ENCODE peak calls at places on chromosome 20, in eight cellular contexts. K, P, B, N, M, Y, J and I are unnamed samples.

GRCh38 chr20:4320284-4320683 is 304.9 kb upstream of the RNF24 start:
- DNase-seq in K (no peak), P (no peak), B (no peak), N (no peak), M (no peak), Y (no peak), J (no peak), I (no peak)

GRCh38 chr20:23515250-23515939 is 24.5 kb downstream of the CST8 start:
- DNase-seq in K (no peak), P (no peak), B (no peak), N (no peak), M (no peak), Y (no peak), J (no peak), I (no peak)

GRCh38 chr20:58634121-58634817 is 16.8 kb upstream of the STX16 start:
- DNase-seq in K (peak), P (no peak), B (no peak), N (no peak), M (no peak), Y (no peak), J (no peak), I (no peak)

GRCh38 chr20:46835418-46835817 is 59.2 kb upstream of the EYA2 start:
- DNase-seq in K (no peak), P (no peak), B (no peak), N (no peak), M (no peak), Y (no peak), J (no peak), I (no peak)

GRCh38 chr20:53767206-53767924 is 173.7 kb upstream of the ZNF217 start:
- DNase-seq in K (no peak), P (no peak), B (no peak), N (no peak), M (no peak), Y (no peak), J (no peak), I (no peak)

GRCh38 chr20:10419550-10420133 is 14.4 kb downstream of the MKKS start:
- DNase-seq in K (no peak), P (no peak), B (no peak), N (no peak), M (no peak), Y (no peak), J (no peak), I (no peak)

GRCh38 chr20:24948939-24949679 is at the start of gene CST7:
- DNase-seq in K (peak), P (no peak), B (peak), N (no peak), M (no peak), Y (no peak), J (peak), I (no peak)

GRCh38 chr20:44064501-44065400 is 122.2 kb downstream of the JPH2 start:
- DNase-seq in K (no peak), P (no peak), B (no peak), N (no peak), M (no peak), Y (no peak), J (no peak), I (no peak)

GRCh38 chr20:61896058-61896961 is 169.4 kb downstream of the TAF4 start:
- DNase-seq in K (peak), P (peak), B (peak), N (peak), M (peak), Y (peak), J (no peak), I (peak)

GRCh38 chr20:47688385-47689381 is 96.6 kb downstream of the SULF2 start:
- DNase-seq in K (no peak), P (no peak), B (no peak), N (no peak), M (no peak), Y (no peak), J (no peak), I (peak)

GRCh38 chr20:59242714-59243626 is 57.4 kb upstream of the EDN3 start:
- DNase-seq in K (no peak), P (no peak), B (peak), N (no peak), M (no peak), Y (no peak), J (no peak), I (no peak)

GRCh38 chr20:14049111-14049510 is 53.8 kb downstream of the MACROD2 start:
- DNase-seq in K (no peak), P (no peak), B (no peak), N (no peak), M (no peak), Y (no peak), J (no peak), I (no peak)

GRCh38 chr20:30376767-30377658 is 880.5 kb upstream of the DEFB115 start:
- DNase-seq in K (peak), P (peak), B (peak), N (peak), M (no peak), Y (peak), J (peak), I (peak)

GRCh38 chr20:19757973-19758887 is at the start of gene RIN2:
- DNase-seq in K (no peak), P (peak), B (no peak), N (peak), M (peak), Y (peak), J (no peak), I (peak)

GRCh38 chr20:4967752-4968477 is 33.4 kb downstream of the SLC23A2 start:
- DNase-seq in K (no peak), P (no peak), B (no peak), N (no peak), M (no peak), Y (no peak), J (no peak), I (no peak)

GRCh38 chr20:46174469-46175126 is 56.5 kb downstream of the CD40 start:
- DNase-seq in K (peak), P (no peak), B (peak), N (no peak), M (peak), Y (peak), J (peak), I (peak)

GRCh38 chr20:17614176-17614811 is 44.4 kb downstream of the DSTN start:
- DNase-seq in K (peak), P (peak), B (no peak), N (no peak), M (no peak), Y (no peak), J (no peak), I (no peak)

GRCh38 chr20:63085087-63085861 is 78.5 kb upstream of the BHLHE23 start:
- DNase-seq in K (no peak), P (no peak), B (no peak), N (no peak), M (no peak), Y (no peak), J (no peak), I (peak)

GRCh38 chr20:19758888-19759331 is 852 bp downstream of the RIN2 start:
- DNase-seq in K (no peak), P (no peak), B (no peak), N (no peak), M (peak), Y (peak), J (no peak), I (peak)

GRCh38 chr20:343107-343506 is 3.8 kb upstream of the NRSN2 start:
- DNase-seq in K (no peak), P (no peak), B (no peak), N (no peak), M (no peak), Y (no peak), J (no peak), I (no peak)

GRCh38 chr20:57022306-57022705 is 244.1 kb downstream of the BMP7 start:
- DNase-seq in K (no peak), P (no peak), B (no peak), N (no peak), M (no peak), Y (no peak), J (no peak), I (peak)

GRCh38 chr20:4069741-4070140 is 54.4 kb upstream of the RNF24 start:
- DNase-seq in K (no peak), P (no peak), B (no peak), N (no peak), M (no peak), Y (no peak), J (no peak), I (no peak)

GRCh38 chr20:44728835-44729342 is 13.7 kb downstream of the CCN5 start:
- DNase-seq in K (no peak), P (peak), B (no peak), N (no peak), M (no peak), Y (no peak), J (no peak), I (peak)

GRCh38 chr20:33811763-33812672 is 870 bp downstream of the CHMP4B start:
- DNase-seq in K (peak), P (peak), B (peak), N (no peak), M (no peak), Y (peak), J (peak), I (peak)

GRCh38 chr20:44143896-44144295 is 43.1 kb downstream of the JPH2 start:
- DNase-seq in K (no peak), P (no peak), B (no peak), N (no peak), M (no peak), Y (no peak), J (no peak), I (no peak)

GRCh38 chr20:64107736-64108457 is 532 bp upstream of the NPBWR2 start:
- DNase-seq in K (peak), P (no peak), B (no peak), N (no peak), M (no peak), Y (peak), J (no peak), I (no peak)

GRCh38 chr20:57306747-57307146 is 22.9 kb upstream of the SPO11 start:
- DNase-seq in K (no peak), P (no peak), B (no peak), N (no peak), M (no peak), Y (no peak), J (no peak), I (no peak)

GRCh38 chr20:43911066-43911465 is 3.6 kb upstream of the TOX2 start:
- DNase-seq in K (no peak), P (no peak), B (peak), N (no peak), M (no peak), Y (no peak), J (no peak), I (no peak)

GRCh38 chr20:63903796-63904570 is 9.1 kb downstream of the DNAJC5 start:
- DNase-seq in K (no peak), P (no peak), B (no peak), N (no peak), M (no peak), Y (no peak), J (no peak), I (no peak)

GRCh38 chr20:46343358-46344357 is 35.4 kb upstream of the CDH22 start:
- DNase-seq in K (no peak), P (no peak), B (no peak), N (no peak), M (no peak), Y (no peak), J (no peak), I (no peak)

GRCh38 chr20:50788045-50788867 is 6.6 kb upstream of the BCAS4 start:
- DNase-seq in K (no peak), P (peak), B (no peak), N (no peak), M (no peak), Y (no peak), J (no peak), I (no peak)

GRCh38 chr20:54981181-54981580 is 505.8 kb downstream of the DOK5 start:
- DNase-seq in K (no peak), P (no peak), B (no peak), N (no peak), M (peak), Y (no peak), J (no peak), I (no peak)

GRCh38 chr20:5674176-5674660 is 76.0 kb upstream of the SHLD1 start:
- DNase-seq in K (no peak), P (no peak), B (no peak), N (no peak), M (no peak), Y (peak), J (no peak), I (no peak)

GRCh38 chr20:35773154-35773751 is 1.4 kb downstream of the PHF20 start:
- DNase-seq in K (peak), P (no peak), B (peak), N (no peak), M (no peak), Y (no peak), J (no peak), I (no peak)

GRCh38 chr20:12153616-12154015 is 235.9 kb downstream of the BTBD3 start:
- DNase-seq in K (no peak), P (no peak), B (no peak), N (no peak), M (no peak), Y (no peak), J (no peak), I (no peak)